ENCODE peak calls at places on chromosome 2, in nine cellular contexts. H is fibroblast of lung, W is sigmoid colon, J is IMR-90, P is upper lobe of right lung, K is SK-N-SH, G is tibial nerve, C is lung, A is Karpas-422. V is an unnamed sample.

GRCh38 chr2:128305555-128306080 is 13.1 kb downstream of the HS6ST1 start:
- DNase-seq in W (peak), J (peak), G (no peak), H (no peak), A (peak), K (no peak), P (peak), C (no peak), V (peak)

GRCh38 chr2:219538488-219539294 is 4.9 kb downstream of the CHPF start:
- DNase-seq in A (no peak), J (peak), G (no peak), P (no peak), K (no peak), C (no peak), W (no peak), H (peak), V (no peak)

GRCh38 chr2:223383315-223383714 is 218.8 kb downstream of the SCG2 start:
- DNase-seq in H (no peak), J (peak), C (no peak), A (no peak), K (no peak), P (no peak), W (no peak), G (no peak), V (no peak)

GRCh38 chr2:99389371-99389770 is 52.2 kb downstream of the EIF5B start:
- DNase-seq in P (no peak), W (no peak), J (peak), C (no peak), H (peak), G (no peak), K (no peak), A (no peak), V (no peak)

GRCh38 chr2:30408961-30409387 is 38.1 kb upstream of the LCLAT1 start:
- DNase-seq in H (peak), K (no peak), P (no peak), W (no peak), A (no peak), C (no peak), J (peak), G (no peak), V (no peak)

GRCh38 chr2:71498261-71498701 is 44.9 kb downstream of the DYSF start:
- DNase-seq in A (no peak), P (no peak), K (no peak), J (peak), C (no peak), H (peak), G (no peak), W (peak), V (peak)

GRCh38 chr2:15553951-15554350 is 7.2 kb downstream of the NBAS start:
- DNase-seq in K (no peak), J (no peak), A (no peak), W (no peak), G (no peak), C (no peak), H (no peak), P (no peak), V (no peak)

GRCh38 chr2:109428281-109428680 is 185.5 kb downstream of the SEPTIN10 start:
- DNase-seq in J (no peak), G (no peak), A (no peak), P (no peak), W (peak), C (no peak), K (no peak), H (no peak), V (no peak)

GRCh38 chr2:240588006-240588655 is 1.6 kb downstream of the CAPN10 start:
- DNase-seq in C (no peak), H (no peak), K (no peak), G (no peak), A (no peak), J (no peak), W (peak), P (peak), V (no peak)

GRCh38 chr2:159124441-159124911 is 156.0 kb downstream of the TANC1 start:
- DNase-seq in G (no peak), W (no peak), K (no peak), C (no peak), J (peak), A (no peak), H (peak), P (no peak), V (peak)

GRCh38 chr2:19003554-19003953 is 354.9 kb downstream of the OSR1 start:
- DNase-seq in G (no peak), C (no peak), K (no peak), J (no peak), H (no peak), W (no peak), A (no peak), P (no peak), V (no peak)

GRCh38 chr2:97718051-97718882 is 4.9 kb downstream of the ZAP70 start:
- DNase-seq in W (peak), G (no peak), A (peak), K (no peak), P (peak), J (no peak), C (no peak), H (no peak), V (no peak)

GRCh38 chr2:69188174-69188900 is 175.4 kb downstream of the ANTXR1 start:
- DNase-seq in C (no peak), P (no peak), J (no peak), W (no peak), G (no peak), K (no peak), H (no peak), A (no peak), V (no peak)

GRCh38 chr2:71496156-71496770 is 42.9 kb downstream of the DYSF start:
- DNase-seq in W (no peak), H (no peak), J (no peak), P (peak), G (no peak), C (no peak), K (no peak), A (no peak), V (no peak)

GRCh38 chr2:15749460-15750432 is 158.1 kb downstream of the DDX1 start:
- DNase-seq in P (no peak), C (no peak), J (no peak), H (no peak), G (no peak), W (no peak), K (no peak), A (no peak), V (no peak)

GRCh38 chr2:189178007-189178406 is 1.6 kb downstream of the COL5A2 start:
- DNase-seq in J (peak), W (no peak), A (no peak), C (no peak), H (peak), G (no peak), K (no peak), P (no peak), V (no peak)

GRCh38 chr2:60819155-60819862 is 62.1 kb upstream of the REL start:
- DNase-seq in C (no peak), W (no peak), P (no peak), J (no peak), K (no peak), G (no peak), H (no peak), A (no peak), V (no peak)

GRCh38 chr2:74835831-74836674 is 2.1 kb downstream of the HK2 start:
- DNase-seq in P (no peak), A (peak), C (no peak), J (peak), K (peak), G (no peak), W (no peak), H (peak), V (no peak)

GRCh38 chr2:105397025-105397722 is 1.7 kb downstream of the FHL2 start:
- DNase-seq in K (no peak), P (no peak), W (no peak), J (no peak), G (no peak), H (no peak), A (no peak), C (no peak), V (no peak)

GRCh38 chr2:104872866-104873688 is 19.2 kb downstream of the POU3F3 start:
- DNase-seq in K (peak), P (peak), A (peak), W (peak), C (peak), G (no peak), H (peak), J (peak), V (no peak)

GRCh38 chr2:85066874-85067351 is 66.3 kb upstream of the TCF7L1 start:
- DNase-seq in K (peak), W (peak), G (peak), J (peak), P (peak), H (peak), A (peak), C (peak), V (peak)

GRCh38 chr2:107584577-107584976 is 242.1 kb upstream of the RGPD4 start:
- DNase-seq in C (no peak), K (no peak), H (no peak), A (no peak), W (no peak), G (no peak), P (no peak), J (peak), V (no peak)

GRCh38 chr2:218569038-218569431 is 396 bp downstream of the CNOT9 start:
- DNase-seq in H (peak), A (peak), C (no peak), K (peak), J (peak), P (peak), W (peak), G (peak), V (no peak)

GRCh38 chr2:203811491-203812221 is 55.9 kb upstream of the CTLA4 start:
- DNase-seq in C (peak), K (no peak), H (peak), J (peak), A (no peak), G (peak), P (peak), W (peak), V (peak)

GRCh38 chr2:228869601-228870264 is 401.4 kb downstream of the PID1 start:
- DNase-seq in K (no peak), W (no peak), C (no peak), H (no peak), G (no peak), P (no peak), A (no peak), J (no peak), V (no peak)

GRCh38 chr2:219269362-219270054 is 9.7 kb upstream of the DNAJB2 start:
- DNase-seq in G (no peak), P (peak), C (peak), K (peak), A (no peak), H (no peak), W (no peak), J (no peak), V (no peak)

GRCh38 chr2:18620867-18621266 is 31.5 kb upstream of the NT5C1B start:
- DNase-seq in H (no peak), G (no peak), J (no peak), W (no peak), P (no peak), C (no peak), K (no peak), A (no peak), V (no peak)

GRCh38 chr2:230650585-230651137 is 62.0 kb upstream of the CAB39 start:
- DNase-seq in G (no peak), A (no peak), J (no peak), K (peak), P (peak), W (no peak), H (no peak), C (no peak), V (no peak)

GRCh38 chr2:65383571-65384488 is 48.6 kb downstream of the SPRED2 start:
- DNase-seq in A (no peak), H (peak), C (no peak), J (peak), K (no peak), P (no peak), G (no peak), W (no peak), V (no peak)
- H3K27ac ChIP-seq in A (no peak), H (peak), C (peak), J (peak), K (peak), P (peak), G (peak), W (peak), V (peak)

GRCh38 chr2:221200184-221200839 is 371.8 kb downstream of the EPHA4 start:
- DNase-seq in P (no peak), K (no peak), H (no peak), A (peak), J (no peak), G (no peak), W (no peak), C (no peak), V (no peak)
- H3K27ac ChIP-seq in P (no peak), K (no peak), H (no peak), A (no peak), J (no peak), G (no peak), W (no peak), C (no peak), V (no peak)

GRCh38 chr2:237744270-237744612 is 54.3 kb upstream of the RBM44 start:
- DNase-seq in P (no peak), K (no peak), A (no peak), J (no peak), G (no peak), W (no peak), C (no peak), H (no peak), V (no peak)

GRCh38 chr2:237742614-237743013 is 56.0 kb upstream of the RBM44 start:
- DNase-seq in W (no peak), C (no peak), P (no peak), H (no peak), J (no peak), K (no peak), G (no peak), A (no peak), V (no peak)

GRCh38 chr2:237742191-237742590 is 56.4 kb upstream of the RBM44 start:
- DNase-seq in A (no peak), K (no peak), W (peak), C (no peak), H (no peak), G (no peak), J (no peak), P (no peak), V (no peak)

GRCh38 chr2:237743561-237744269 is 54.9 kb upstream of the RBM44 start:
- DNase-seq in J (peak), P (no peak), H (no peak), W (no peak), C (no peak), K (no peak), G (no peak), A (no peak), V (no peak)

GRCh38 chr2:237743024-237743423 is 55.6 kb upstream of the RBM44 start:
- DNase-seq in H (no peak), A (no peak), K (no peak), J (no peak), G (no peak), C (no peak), P (no peak), W (no peak), V (no peak)
- H3K27ac ChIP-seq in H (no peak), A (no peak), K (peak), J (no peak), G (peak), C (no peak), P (no peak), W (peak), V (peak)

DNA sequence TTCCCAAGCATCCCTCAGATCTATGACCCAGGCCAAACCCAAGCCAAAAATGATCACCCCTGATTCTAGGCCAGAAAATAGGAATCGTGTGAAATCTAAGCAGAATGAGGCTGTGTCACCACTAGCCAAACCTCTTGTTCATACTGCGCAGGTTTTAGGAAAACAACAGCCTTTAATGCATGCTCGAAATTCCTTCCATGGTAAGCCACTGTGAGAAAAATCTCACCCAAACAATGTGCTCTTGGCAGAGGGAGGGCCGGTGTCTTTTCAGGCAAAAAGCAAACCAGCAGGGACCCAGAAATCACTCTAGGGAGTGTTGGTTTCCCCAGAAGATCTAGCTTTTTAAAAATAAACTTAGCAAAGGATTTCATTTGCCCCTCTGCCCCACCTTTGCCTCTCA is 71.2 kb upstream of the FOSL2 start:
- DNase-seq in K (no peak), W (no peak), H (no peak), J (peak), P (no peak), C (no peak), G (no peak), A (no peak), V (no peak)
- H3K27ac ChIP-seq in K (no peak), W (peak), H (no peak), J (no peak), P (no peak), C (no peak), G (peak), A (no peak), V (no peak)

DNA sequence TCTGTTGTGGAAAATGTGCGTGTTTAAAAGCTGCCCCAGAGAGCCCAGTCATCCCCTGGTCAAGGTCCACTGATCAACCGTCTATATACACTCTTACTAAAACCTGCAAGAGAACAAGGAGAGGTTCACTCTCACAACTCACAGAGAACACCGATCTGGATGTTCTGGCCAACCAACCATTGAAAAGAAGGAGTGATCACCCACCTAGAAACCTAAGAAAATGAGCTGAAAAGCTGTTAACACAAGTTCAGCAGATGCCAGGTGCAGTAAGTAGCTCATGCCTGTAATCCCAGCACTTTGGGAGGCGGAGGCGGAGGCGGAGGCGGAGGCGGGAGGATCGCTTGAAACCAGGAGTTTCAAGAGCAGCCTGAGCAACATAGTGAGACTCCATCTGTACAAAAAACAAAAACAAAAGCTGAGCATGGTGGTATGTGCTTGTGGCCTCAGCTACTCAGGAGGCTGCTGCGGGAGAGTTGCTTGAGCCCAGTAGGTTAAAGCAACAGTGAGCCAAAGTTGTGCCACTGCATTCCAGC is 14.5 kb downstream of the ATG16L1 start:
- DNase-seq in A (no peak), K (no peak), H (no peak), P (no peak), W (no peak), G (no peak), C (no peak), J (no peak), V (no peak)
- H3K27ac ChIP-seq in A (no peak), K (no peak), H (no peak), P (no peak), W (no peak), G (no peak), C (no peak), J (no peak), V (no peak)